ENCODE peak calls at places on chromosomes 6 and 20, in seven cellular contexts. S is natural killer cell; N is adipocyte; C is GM23248; M is CD8-positive, alpha-beta T cell; X is activated gamma-delta T cell treated with Interleukin-2 at 50 U/mL for 16 hours; T is NCI-H2107. U is an unnamed sample.

GRCh38 chr6:144564202-144564601 is 279.1 kb downstream of the UTRN start:
- DNase-seq in C (no peak), N (no peak), S (no peak), T (no peak), X (no peak), M (no peak), U (no peak)

GRCh38 chr6:108275971-108276370 is 15.1 kb upstream of the SNX3 start:
- DNase-seq in X (no peak), C (no peak), S (no peak), M (no peak), T (no peak), N (no peak), U (no peak)

GRCh38 chr6:36136034-36136433 is 5.7 kb downstream of the MAPK13 start:
- DNase-seq in X (no peak), C (no peak), S (no peak), N (no peak), M (no peak), T (no peak), U (no peak)

GRCh38 chr6:56291278-56291917 is 44.0 kb upstream of the COL21A1 start:
- DNase-seq in T (no peak), S (no peak), C (no peak), X (no peak), M (no peak), N (no peak), U (no peak)

GRCh38 chr6:116034327-116034726 is 26.4 kb downstream of the FRK start:
- DNase-seq in M (no peak), S (no peak), T (no peak), N (peak), X (no peak), C (peak), U (no peak)

GRCh38 chr6:139378882-139379341 is 4.5 kb upstream of the CITED2 start:
- DNase-seq in X (no peak), T (no peak), S (no peak), N (no peak), M (no peak), C (peak), U (no peak)

GRCh38 chr20:62133864-62134263 is 9.3 kb downstream of the PSMA7 start:
- DNase-seq in M (no peak), N (no peak), T (no peak), S (no peak), X (no peak), C (no peak), U (no peak)

GRCh38 chr6:15378864-15379263 is 133.0 kb downstream of the JARID2 start:
- DNase-seq in N (no peak), S (no peak), T (no peak), C (no peak), X (no peak), M (no peak), U (no peak)

GRCh38 chr20:46523696-46524328 is 10.5 kb upstream of the ZNF334 start:
- DNase-seq in X (no peak), C (peak), T (no peak), N (peak), M (no peak), S (no peak), U (no peak)

GRCh38 chr6:126643352-126643751 is 303.4 kb downstream of the CENPW start:
- DNase-seq in C (no peak), T (no peak), N (no peak), M (no peak), S (no peak), X (no peak), U (no peak)

GRCh38 chr6:120077489-120077888 is 727.9 kb upstream of the MAN1A1 start:
- DNase-seq in X (no peak), T (no peak), C (peak), M (no peak), S (no peak), N (peak), U (no peak)

GRCh38 chr6:439681-440167 is 48.2 kb downstream of the IRF4 start:
- DNase-seq in S (no peak), M (no peak), X (no peak), C (peak), T (no peak), N (no peak), U (no peak)

GRCh38 chr6:27757307-27757706 is 154.9 kb downstream of the OR2B2 start:
- DNase-seq in C (peak), S (peak), N (no peak), T (no peak), X (peak), M (peak), U (no peak)

GRCh38 chr6:54085526-54085925 is 25.7 kb upstream of the MLIP start:
- DNase-seq in S (no peak), C (peak), T (no peak), X (no peak), M (no peak), N (peak), U (no peak)

GRCh38 chr20:12093062-12093796 is 175.5 kb downstream of the BTBD3 start:
- DNase-seq in N (no peak), C (no peak), M (no peak), X (no peak), T (no peak), S (no peak), U (no peak)

GRCh38 chr20:44700306-44700705 is 14.9 kb upstream of the CCN5 start:
- DNase-seq in C (no peak), N (no peak), S (no peak), T (no peak), X (no peak), M (no peak), U (no peak)

GRCh38 chr20:15236812-15237211 is 899.4 kb upstream of the FLRT3 start:
- DNase-seq in N (peak), C (peak), S (no peak), T (no peak), X (peak), M (no peak), U (no peak)

GRCh38 chr20:5205348-5206210 is 78.8 kb downstream of the CDS2 start:
- DNase-seq in X (peak), N (peak), S (peak), C (peak), T (peak), M (peak), U (peak)

GRCh38 chr20:258963-259362 is 1.4 kb downstream of the DEFB132 start:
- DNase-seq in X (peak), S (no peak), T (no peak), M (no peak), C (peak), N (peak), U (no peak)

GRCh38 chr20:51417745-51418529 is 124.6 kb downstream of the NFATC2 start:
- DNase-seq in S (peak), T (no peak), C (no peak), N (no peak), M (no peak), X (peak), U (no peak)

GRCh38 chr6:3841711-3842565 is 7.2 kb upstream of the FAM50B start:
- DNase-seq in X (no peak), S (no peak), T (no peak), C (peak), N (peak), M (no peak), U (no peak)

GRCh38 chr20:15711177-15711576 is 862.1 kb downstream of the KIF16B start:
- DNase-seq in M (no peak), N (no peak), S (no peak), X (no peak), C (no peak), T (no peak), U (no peak)

GRCh38 chr6:41536884-41537347 is 9.3 kb upstream of the FOXP4 start:
- DNase-seq in X (no peak), C (no peak), M (no peak), N (no peak), S (no peak), T (peak), U (no peak)

GRCh38 chr20:63232235-63233060 is 3.3 kb upstream of the BIRC7 start:
- DNase-seq in X (no peak), C (peak), S (no peak), M (no peak), T (no peak), N (peak), U (no peak)

GRCh38 chr20:50398064-50398463 is 112.1 kb upstream of the PTPN1 start:
- DNase-seq in T (no peak), M (no peak), S (no peak), X (no peak), N (no peak), C (no peak), U (no peak)

GRCh38 chr20:23112595-23112994 is 26.5 kb upstream of the CD93 start:
- DNase-seq in C (no peak), X (no peak), T (no peak), N (no peak), M (no peak), S (no peak), U (no peak)

GRCh38 chr6:13079096-13079758 is 249.1 kb downstream of the TBC1D7 start:
- DNase-seq in N (no peak), S (no peak), M (no peak), T (no peak), X (no peak), C (peak), U (no peak)

GRCh38 chr6:159978291-159979135 is 9.6 kb downstream of the IGF2R start:
- DNase-seq in S (peak), T (no peak), M (peak), X (no peak), N (no peak), C (no peak), U (no peak)

GRCh38 chr6:157637941-157638340 is 185.1 kb upstream of the SNX9 start:
- DNase-seq in T (no peak), X (no peak), C (no peak), S (no peak), M (no peak), N (no peak), U (no peak)

GRCh38 chr6:34760108-34760507 is 2.8 kb downstream of the SNRPC start:
- DNase-seq in S (no peak), M (no peak), X (no peak), C (no peak), N (no peak), T (no peak), U (no peak)

GRCh38 chr6:3438190-3439167 is 18.4 kb downstream of the SLC22A23 start:
- DNase-seq in T (peak), S (no peak), N (peak), C (peak), X (no peak), M (no peak), U (no peak)

GRCh38 chr6:39696986-39697788 is 28.0 kb downstream of the KIF6 start:
- DNase-seq in S (no peak), T (no peak), X (no peak), N (no peak), C (no peak), M (no peak), U (no peak)

GRCh38 chr6:116447496-116448011 is 13.6 kb upstream of the CALHM6 start:
- DNase-seq in C (peak), M (no peak), S (no peak), N (peak), X (no peak), T (no peak), U (no peak)

GRCh38 chr6:107629545-107630147 is 139.7 kb downstream of the SOBP start:
- DNase-seq in T (peak), C (no peak), S (no peak), X (no peak), N (no peak), M (no peak), U (no peak)